ENCODE peak calls at places on chromosomes 5 and 9, in seven cellular contexts. Q is lower lobe of right lung, K is T-helper 2 cell, C is fibroblast of the aortic adventitia, N is glutamatergic neuron, E is left kidney, Y is GDM1. P is an unnamed sample.

GRCh38 chr5:172642926-172643325 is 1.9 kb downstream of the NEURL1B start:
- DNase-seq in C (no peak), N (no peak), K (no peak), Y (peak), Q (no peak), E (no peak), P (no peak)

GRCh38 chr9:130192600-130192999 is 20.4 kb downstream of the NCS1 start:
- DNase-seq in K (no peak), N (no peak), Y (no peak), E (peak), C (no peak), Q (no peak), P (no peak)

GRCh38 chr9:19926774-19927173 is 137.9 kb upstream of the SLC24A2 start:
- DNase-seq in E (no peak), K (no peak), C (no peak), N (no peak), Y (no peak), Q (no peak), P (no peak)

GRCh38 chr5:140344683-140345423 is 1.6 kb downstream of the HBEGF start:
- DNase-seq in E (no peak), Q (no peak), Y (no peak), K (no peak), N (no peak), C (no peak), P (no peak)

GRCh38 chr5:175889910-175890684 is 18.7 kb downstream of the CPLX2 start:
- DNase-seq in C (peak), E (no peak), K (no peak), Q (no peak), Y (no peak), N (no peak), P (peak)

GRCh38 chr5:30040483-30041116 is 1152.9 kb upstream of the CDH6 start:
- DNase-seq in Y (peak), N (peak), K (no peak), Q (no peak), C (peak), E (peak), P (peak)

GRCh38 chr5:96714951-96715451 is 52.8 kb downstream of the CAST start:
- DNase-seq in C (peak), K (peak), Y (no peak), N (no peak), Q (peak), E (peak), P (peak)

GRCh38 chr9:92010705-92011536 is 60.9 kb upstream of the ROR2 start:
- DNase-seq in E (no peak), Y (no peak), C (no peak), K (no peak), Q (no peak), N (no peak), P (peak)

GRCh38 chr5:142399899-142400298 is 75.1 kb upstream of the SPRY4 start:
- DNase-seq in Q (no peak), K (no peak), N (no peak), E (peak), C (no peak), Y (no peak), P (no peak)

GRCh38 chr9:128304971-128305288 is 17.3 kb downstream of the TRUB2 start:
- DNase-seq in C (no peak), Y (no peak), N (no peak), Q (no peak), E (no peak), K (no peak), P (no peak)

GRCh38 chr9:16315720-16316119 is 554.8 kb downstream of the BNC2 start:
- DNase-seq in E (no peak), Q (no peak), N (no peak), K (no peak), Y (no peak), C (peak), P (no peak)

GRCh38 chr9:6962164-6962563 is 204.4 kb downstream of the KDM4C start:
- DNase-seq in K (no peak), E (no peak), N (no peak), Q (no peak), Y (no peak), C (no peak), P (no peak)

GRCh38 chr5:16808936-16809815 is 126.9 kb downstream of the MYO10 start:
- DNase-seq in E (no peak), C (no peak), K (no peak), Y (no peak), Q (no peak), N (no peak), P (no peak)

GRCh38 chr5:176642675-176643490 is 4.4 kb upstream of the TSPAN17 start:
- DNase-seq in Y (no peak), C (no peak), K (no peak), E (no peak), Q (no peak), N (no peak), P (no peak)

GRCh38 chr5:14118551-14119320 is 24.4 kb upstream of the TRIO start:
- DNase-seq in C (no peak), K (no peak), E (no peak), Y (no peak), Q (no peak), N (peak), P (no peak)

GRCh38 chr9:137129089-137129455 is 9.9 kb upstream of the GRIN1 start:
- DNase-seq in K (no peak), C (peak), Y (no peak), Q (no peak), E (peak), N (no peak), P (peak)

GRCh38 chr9:9352877-9353481 is 1259.8 kb downstream of the PTPRD start:
- DNase-seq in Q (no peak), E (peak), Y (no peak), C (peak), N (no peak), K (no peak), P (peak)

P was measured in erythroblast.